ENCODE peak calls at places on chromosome 18, in five cellular contexts. Y, P, Z, O and N are unnamed samples.

GRCh38 chr18:36188912-36189311 is 1.6 kb downstream of the MOCOS start:
- DNase-seq in P (no peak), Z (no peak), O (no peak), Y (no peak), N (no peak)

GRCh38 chr18:48749768-48750167 is 201.0 kb downstream of the SMAD7 start:
- DNase-seq in O (peak; percentile 22), P (peak; percentile 80), Y (no peak), Z (no peak), N (no peak)

GRCh38 chr18:40415224-40415791 is 1539.7 kb upstream of the PIK3C3 start:
- DNase-seq in Y (no peak), O (no peak), Z (no peak), P (no peak), N (no peak)

GRCh38 chr18:21604711-21605110 is 4.2 kb upstream of the ESCO1 start:
- DNase-seq in Z (no peak), P (no peak), Y (no peak), O (no peak), N (no peak)

GRCh38 chr18:52339891-52340371 is at the start of gene DCC:
- DNase-seq in O (peak; percentile 36), Z (no peak), Y (no peak), P (no peak), N (no peak)

GRCh38 chr18:5543854-5544389 is at the start of gene EPB41L3:
- DNase-seq in P (peak; percentile 84), Y (no peak), Z (no peak), O (no peak), N (no peak)

GRCh38 chr18:29549759-29550158 is 1372.8 kb upstream of the CDH2 start:
- DNase-seq in O (no peak), Y (no peak), Z (no peak), P (no peak), N (no peak)

GRCh38 chr18:44609210-44609941 is 71.3 kb upstream of the SETBP1 start:
- DNase-seq in P (no peak), O (no peak), Y (no peak), Z (no peak), N (no peak)

GRCh38 chr18:39990540-39990939 is 1964.5 kb upstream of the PIK3C3 start:
- DNase-seq in P (no peak), Y (no peak), O (no peak), Z (no peak), N (no peak)

GRCh38 chr18:77911973-77912372 is 662.3 kb downstream of the GALR1 start:
- DNase-seq in Z (no peak), P (no peak), O (no peak), Y (no peak), N (no peak)

GRCh38 chr18:48676346-48676745 is 137.5 kb downstream of the CTIF start:
- DNase-seq in P (peak; percentile 60), Z (no peak), Y (no peak), O (no peak), N (no peak)

GRCh38 chr18:79791141-79791972 is 6.4 kb upstream of the KCNG2 start:
- DNase-seq in O (peak; percentile 98), Z (no peak), P (peak; percentile 69), Y (no peak), N (no peak)

GRCh38 chr18:22912835-22913234 is 20.3 kb upstream of the RBBP8 start:
- DNase-seq in Y (no peak), O (no peak), Z (no peak), P (no peak), N (no peak)

GRCh38 chr18:48137354-48138208 is 207.1 kb upstream of the SMAD2 start:
- DNase-seq in Z (no peak), Y (no peak), P (no peak), O (no peak), N (peak; percentile 66)

GRCh38 chr18:29154758-29155725 is 978.1 kb upstream of the CDH2 start:
- DNase-seq in O (peak; percentile 51), P (no peak), Z (no peak), Y (no peak), N (no peak)

GRCh38 chr18:50651334-50651733 is 91.4 kb downstream of the MAPK4 start:
- DNase-seq in O (no peak), Z (no peak), P (peak; percentile 55), Y (no peak), N (no peak)

GRCh38 chr18:46141199-46141598 is 37.0 kb downstream of the HAUS1 start:
- DNase-seq in P (no peak), Y (no peak), O (no peak), Z (no peak), N (no peak)

GRCh38 chr18:74288730-74289129 is 3.0 kb downstream of the CYB5A start:
- DNase-seq in P (peak; percentile 74), O (no peak), Z (no peak), Y (no peak), N (no peak)

GRCh38 chr18:41618135-41618534 is 336.9 kb upstream of the PIK3C3 start:
- DNase-seq in O (no peak), Y (no peak), Z (no peak), P (no peak), N (no peak)

GRCh38 chr18:22668496-22668895 is 250.8 kb upstream of the CTAGE1 start:
- DNase-seq in O (peak; percentile 81), P (no peak), Z (no peak), Y (no peak), N (no peak)

GRCh38 chr18:48543228-48543627 is 4.4 kb downstream of the CTIF start:
- DNase-seq in O (no peak), P (no peak), Y (no peak), Z (peak; percentile 39), N (no peak)

GRCh38 chr18:48896875-48897511 is 53.8 kb downstream of the SMAD7 start:
- DNase-seq in Z (no peak), O (no peak), P (peak; percentile 76), Y (no peak), N (no peak)

GRCh38 chr18:3319399-3319798 is 57.5 kb downstream of the MYL12B start:
- DNase-seq in Y (no peak), Z (no peak), O (peak; percentile 33), P (no peak), N (no peak)

GRCh38 chr18:37741012-37741586 is 175.5 kb upstream of the CELF4 start:
- DNase-seq in Y (no peak), Z (no peak), O (no peak), P (no peak), N (no peak)

GRCh38 chr18:11654736-11655604 is 34.1 kb upstream of the GNAL start:
- DNase-seq in Z (peak; percentile 28), O (peak; percentile 28), P (no peak), Y (no peak), N (peak; percentile 12)

GRCh38 chr18:49875783-49876182 is 62.5 kb upstream of the ACAA2 start:
- DNase-seq in P (no peak), O (no peak), Z (no peak), Y (no peak), N (no peak)

GRCh38 chr18:43534511-43534910 is 257.2 kb upstream of the SYT4 start:
- DNase-seq in Z (no peak), O (no peak), Y (no peak), P (no peak), N (no peak)

GRCh38 chr18:57581301-57581934 is 5.1 kb downstream of the FECH start:
- DNase-seq in O (no peak), Y (no peak), P (no peak), Z (peak; percentile 42), N (peak; percentile 50)

GRCh38 chr18:62033756-62034155 is 140.9 kb upstream of the RNF152 start:
- DNase-seq in O (no peak), Z (no peak), Y (no peak), P (no peak), N (no peak)

GRCh38 chr18:62037012-62037742 is 144.4 kb upstream of the RNF152 start:
- DNase-seq in Z (no peak), Y (no peak), O (no peak), P (no peak), N (no peak)

GRCh38 chr18:62033207-62033606 is 140.4 kb upstream of the RNF152 start:
- DNase-seq in Y (no peak), Z (peak; percentile 58), O (no peak), P (no peak), N (peak; percentile 81)

GRCh38 chr18:62037989-62038778 is 145.4 kb upstream of the RNF152 start:
- DNase-seq in O (peak; percentile 48), P (no peak), Y (no peak), Z (no peak), N (no peak)
- H3K4me3 ChIP-seq in O (no peak overlapping the region), P (no peak overlapping the region), Y (no peak overlapping the region), Z (no peak overlapping the region), N (no peak overlapping the region)

GRCh38 chr18:9184998-9185613 is 48.5 kb downstream of the ANKRD12 start:
- DNase-seq in Y (no peak), Z (peak; percentile 36), P (no peak), O (no peak), N (no peak)
- H3K4me3 ChIP-seq in Y (no peak overlapping the region), Z (peak overlapping the region; percentile 85), P (no peak overlapping the region), O (no peak overlapping the region), N (no peak overlapping the region)

GRCh38 chr18:58671122-58671940 is at the start of gene MALT1:
- DNase-seq in Y (no peak), O (peak; percentile 83), Z (peak; percentile 95), P (peak; percentile 96), N (peak; percentile 80)

GRCh38 chr18:58669731-58670379 is 1.4 kb upstream of the MALT1 start:
- DNase-seq in P (no peak), Y (no peak), Z (peak; percentile 62), O (peak; percentile 20), N (no peak)

GRCh38 chr18:58670561-58671121 is 624 bp upstream of the MALT1 start:
- DNase-seq in P (no peak), Z (no peak), Y (no peak), O (no peak), N (no peak)

GRCh38 chr18:58668211-58668610 is 3.1 kb upstream of the MALT1 start:
- DNase-seq in Y (no peak), O (no peak), P (no peak), Z (no peak), N (no peak)

DNA sequence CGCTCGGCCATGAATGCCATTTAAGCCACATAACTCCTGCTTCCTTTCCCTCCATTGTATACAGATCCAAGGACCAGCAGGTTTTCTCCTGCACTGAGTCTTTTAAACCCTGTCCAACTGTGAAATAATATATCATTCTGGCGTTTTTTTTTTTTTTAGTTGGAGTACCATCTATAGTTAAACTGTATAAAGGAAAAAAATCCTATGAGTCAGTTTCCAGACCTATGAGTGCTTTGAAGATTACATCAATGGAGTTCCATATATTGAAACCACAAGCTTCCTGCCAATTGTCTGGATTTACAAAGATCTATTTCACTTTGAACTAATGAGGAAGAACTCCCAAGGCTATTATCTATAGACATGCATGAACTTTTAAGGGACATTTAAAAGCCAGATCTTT is 2.4 kb upstream of the MALT1 start:
- DNase-seq in O (peak; percentile 11), P (no peak), Z (no peak), Y (peak; percentile 57), N (no peak)
- H3K4me3 ChIP-seq in O (no peak overlapping the region), P (no peak overlapping the region), Z (no peak overlapping the region), Y (no peak overlapping the region), N (no peak overlapping the region)

DNA sequence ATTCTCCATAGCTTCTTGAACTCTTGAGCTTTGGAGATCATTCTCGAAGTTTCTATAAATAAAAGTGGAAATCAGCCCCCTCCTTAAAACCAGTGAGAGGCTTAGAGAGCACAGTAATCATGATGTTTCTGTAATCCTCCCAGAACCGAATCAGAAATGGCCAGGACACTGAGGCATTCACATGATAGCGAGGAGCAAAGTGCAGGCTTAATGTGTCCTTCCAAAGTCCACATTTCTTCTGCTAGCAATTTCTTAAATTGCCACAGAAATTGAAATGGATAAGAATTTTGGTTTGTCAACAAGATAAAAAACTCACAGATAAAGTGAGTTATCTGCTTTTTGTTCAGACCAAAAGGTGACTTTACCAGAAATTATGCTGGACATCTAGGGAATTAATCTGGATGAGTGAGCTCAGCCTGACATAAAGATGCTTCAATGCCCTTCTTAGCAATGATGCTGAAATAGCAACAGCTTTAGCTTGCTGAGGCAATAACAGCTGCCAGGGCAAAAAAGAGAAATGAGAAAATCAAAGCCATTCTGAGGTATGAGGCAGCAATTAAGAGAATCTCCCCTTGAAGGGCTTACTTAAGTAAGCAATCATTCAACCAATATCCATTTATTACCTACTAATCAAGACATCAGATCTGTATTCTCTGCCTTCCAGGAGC is 82.4 kb upstream of the PHLPP1 start:
- DNase-seq in Z (no peak), P (no peak), Y (no peak), O (no peak), N (no peak)
- H3K4me3 ChIP-seq in Z (no peak overlapping the region), P (no peak overlapping the region), Y (no peak overlapping the region), O (no peak overlapping the region), N (no peak overlapping the region)